ENCODE peak calls at places on chromosome 20, in four cellular contexts. H is lower leg skin; M is hepatocyte; K is CD8-positive, alpha-beta T cell. J is an unnamed sample.

GRCh38 chr20:6916938-6917337 is 149.5 kb downstream of the BMP2 start:
- DNase-seq in K (no peak), M (no peak), H (no peak), J (no peak)

GRCh38 chr20:57667924-57668782 is 41.7 kb downstream of the PMEPA1 start:
- DNase-seq in K (no peak), M (no peak), H (no peak), J (no peak)

GRCh38 chr20:40414843-40415615 is 274.0 kb downstream of the MAFB start:
- DNase-seq in H (no peak), K (no peak), M (no peak), J (no peak)

GRCh38 chr20:24118781-24119175 is 130.2 kb upstream of the GGTLC1 start:
- DNase-seq in H (peak), M (no peak), K (no peak), J (no peak)

GRCh38 chr20:50467618-50468373 is 42.4 kb upstream of the PTPN1 start:
- DNase-seq in H (no peak), M (no peak), K (no peak), J (no peak)

GRCh38 chr20:59958123-59958522 is at the start of gene CDH26:
- DNase-seq in H (no peak), M (no peak), K (no peak), J (no peak)

GRCh38 chr20:25308083-25308491 is 60.2 kb downstream of the PYGB start:
- DNase-seq in M (no peak), K (no peak), H (no peak), J (no peak)

GRCh38 chr20:50343490-50344179 is 153.0 kb downstream of the CEBPB start:
- DNase-seq in K (no peak), M (no peak), H (peak), J (no peak)

GRCh38 chr20:15682690-15683089 is 890.6 kb downstream of the KIF16B start:
- DNase-seq in K (no peak), H (no peak), M (no peak), J (no peak)

GRCh38 chr20:50037123-50037522 is 54.3 kb downstream of the SNAI1 start:
- DNase-seq in K (no peak), M (no peak), H (no peak), J (no peak)

GRCh38 chr20:59240006-59240405 is 60.4 kb upstream of the EDN3 start:
- DNase-seq in M (no peak), H (no peak), K (no peak), J (no peak)

GRCh38 chr20:38875170-38875993 is 50.8 kb upstream of the FAM83D start:
- DNase-seq in K (peak), H (no peak), M (no peak), J (no peak)

GRCh38 chr20:59583428-59584277 is 20.7 kb upstream of the PHACTR3 start:
- DNase-seq in M (no peak), K (no peak), H (no peak), J (no peak)

GRCh38 chr20:16434087-16434664 is 139.1 kb downstream of the KIF16B start:
- DNase-seq in M (peak), H (no peak), K (peak), J (no peak)

GRCh38 chr20:48401359-48401758 is 426.4 kb downstream of the PREX1 start:
- DNase-seq in K (no peak), M (no peak), H (no peak), J (no peak)

GRCh38 chr20:3163099-3164042 is 3.7 kb upstream of the FASTKD5 start:
- DNase-seq in K (no peak), M (no peak), H (no peak), J (no peak)

GRCh38 chr20:17860306-17861197 is 108.0 kb downstream of the SNX5 start:
- DNase-seq in H (no peak), M (no peak), K (no peak), J (no peak)

GRCh38 chr20:53319200-53319599 is 274.4 kb downstream of the ZNF217 start:
- DNase-seq in H (no peak), M (no peak), K (no peak), J (no peak)

GRCh38 chr20:13430346-13431002 is 208.3 kb downstream of the TASP1 start:
- DNase-seq in K (no peak), H (no peak), M (peak), J (no peak)

GRCh38 chr20:33684533-33685327 is 1.5 kb downstream of the E2F1 start:
- DNase-seq in H (no peak), K (no peak), M (no peak), J (no peak)

GRCh38 chr20:14583413-14583812 is 246.0 kb upstream of the FLRT3 start:
- DNase-seq in M (no peak), H (no peak), K (no peak), J (no peak)

GRCh38 chr20:19738936-19739335 is 19.1 kb upstream of the RIN2 start:
- DNase-seq in K (no peak), M (no peak), H (no peak), J (no peak)

GRCh38 chr20:50628326-50628725 is 63.0 kb downstream of the RIPOR3 start:
- DNase-seq in K (no peak), M (no peak), H (no peak), J (no peak)

GRCh38 chr20:58659841-58660240 is 8.8 kb downstream of the STX16 start:
- DNase-seq in M (no peak), H (no peak), K (no peak), J (no peak)

GRCh38 chr20:32473231-32474008 is 111.7 kb downstream of the NOL4L start:
- DNase-seq in K (no peak), M (no peak), H (no peak), J (no peak)

GRCh38 chr20:43755851-43756250 is 29.0 kb upstream of the GTSF1L start:
- DNase-seq in M (no peak), K (no peak), H (no peak), J (no peak)

GRCh38 chr20:7758436-7758835 is 181.8 kb downstream of the HAO1 start:
- DNase-seq in K (no peak), M (no peak), H (no peak), J (no peak)

GRCh38 chr20:34871966-34872603 is 571 bp downstream of the GGT7 start:
- DNase-seq in H (no peak), M (no peak), K (no peak), J (no peak)

GRCh38 chr20:31699801-31700728 is 22.6 kb downstream of the BCL2L1 start:
- DNase-seq in H (no peak), M (no peak), K (no peak), J (no peak)

GRCh38 chr20:25212242-25212641 is 16.7 kb downstream of the ENTPD6 start:
- DNase-seq in M (no peak), K (no peak), H (no peak), J (no peak)

GRCh38 chr20:47295921-47296426 is 60.5 kb downstream of the ZMYND8 start:
- DNase-seq in K (no peak), H (no peak), M (no peak), J (no peak)

GRCh38 chr20:47298624-47299023 is 57.9 kb downstream of the ZMYND8 start:
- DNase-seq in K (no peak), H (no peak), M (no peak), J (no peak)

GRCh38 chr20:47300071-47300470 is 56.4 kb downstream of the ZMYND8 start:
- DNase-seq in M (no peak), H (no peak), K (no peak), J (no peak)

GRCh38 chr20:47297746-47298145 is 58.8 kb downstream of the ZMYND8 start:
- DNase-seq in M (no peak), K (no peak), H (no peak), J (no peak)

GRCh38 chr20:47296950-47297349 is 59.5 kb downstream of the ZMYND8 start:
- DNase-seq in M (no peak), H (no peak), K (no peak), J (no peak)
- TF ChIP-seq CTCF in M (no peak), H (no peak), K (no peak), J (peak)

DNA sequence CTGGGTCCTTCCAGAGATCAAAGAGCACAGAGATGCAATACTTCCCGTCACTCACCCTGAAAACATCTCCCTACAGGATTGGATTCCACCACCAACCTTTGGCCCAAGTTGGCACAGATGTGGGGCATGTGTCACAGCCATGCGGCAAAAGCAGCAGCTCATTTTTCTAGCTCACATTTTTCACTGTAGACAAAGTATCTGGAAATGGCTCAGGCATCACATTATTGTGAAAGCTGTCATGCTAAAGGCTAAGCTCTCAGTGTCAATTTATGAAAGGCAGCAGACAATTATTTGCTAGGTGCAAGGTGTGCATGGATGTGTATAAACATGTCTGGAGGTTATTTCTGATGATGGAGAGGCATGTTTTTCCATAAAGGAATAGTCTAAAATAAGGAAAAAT is 248.8 kb upstream of the PRND start:
- DNase-seq in H (no peak), K (no peak), M (no peak), J (no peak)
- H3K4me3 ChIP-seq in H (no peak), K (no peak), M (no peak), J (no peak)

DNA sequence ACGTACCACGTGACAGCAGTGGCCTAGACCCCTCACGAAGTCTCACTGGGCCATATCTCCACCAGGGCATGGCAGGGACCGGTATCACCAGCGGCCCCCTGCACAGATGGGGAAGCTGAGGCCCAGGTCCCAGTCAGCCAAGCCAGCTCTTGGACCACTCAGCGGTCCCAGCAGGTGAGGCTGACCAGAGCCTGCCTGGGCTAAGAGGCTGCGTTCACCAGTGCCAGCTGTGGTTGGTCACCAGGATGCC is 2.6 kb upstream of the MRGBP start:
- DNase-seq in K (no peak), H (no peak), M (no peak), J (no peak)
- TF ChIP-seq CTCF in K (no peak), H (no peak), M (no peak), J (no peak)

GRCh38 chr20:22403860-22404608 is 180.3 kb downstream of the FOXA2 start:
- DNase-seq in K (no peak), H (no peak), M (peak), J (no peak)
- H3K4me3 ChIP-seq in K (peak), H (no peak), M (peak), J (peak)

DNA sequence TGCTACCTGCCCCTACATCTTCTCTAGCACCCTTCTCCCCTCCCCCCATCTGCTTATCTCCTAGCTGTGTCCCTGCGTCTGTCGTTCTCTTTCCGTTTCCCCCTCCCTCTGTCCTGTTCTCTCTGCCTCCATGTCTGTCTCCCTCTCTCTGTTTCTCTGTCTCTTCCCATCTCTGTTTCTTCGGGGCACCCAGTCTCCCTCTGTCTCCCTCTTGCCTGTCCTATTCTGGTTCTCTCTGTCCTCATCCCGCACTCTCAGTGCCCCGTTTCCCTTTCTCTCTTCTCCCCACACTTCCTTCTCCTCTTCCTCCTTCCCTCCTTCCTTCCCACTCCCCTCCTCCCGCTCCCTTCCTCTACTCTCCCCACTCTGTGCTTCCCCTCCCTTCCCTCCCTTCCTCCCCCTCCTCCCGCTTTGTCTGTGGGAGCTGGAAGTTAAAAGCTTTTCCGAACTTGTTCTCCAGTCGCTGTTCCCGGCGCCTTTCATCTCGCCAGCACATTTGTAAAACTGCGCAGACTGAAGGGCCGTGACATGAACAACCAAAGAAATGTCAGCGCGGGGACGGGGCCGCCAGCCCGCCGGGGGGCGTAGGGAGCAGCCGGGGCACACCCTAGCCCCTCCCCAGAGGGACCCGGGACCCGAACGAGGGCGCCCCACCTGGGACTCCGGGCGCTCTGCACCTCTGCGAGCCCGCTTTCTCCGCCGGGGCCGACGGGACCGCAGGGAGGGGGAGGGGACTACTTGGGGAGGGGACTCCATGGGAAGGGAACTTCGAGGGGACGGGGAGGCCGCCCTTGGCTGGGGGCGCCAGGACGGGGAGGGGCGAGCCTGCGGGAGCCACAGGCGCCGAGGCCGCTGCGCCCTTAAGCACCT is 4.0 kb upstream of the CDH22 start:
- DNase-seq in K (no peak), H (no peak), M (peak), J (no peak)
- TF ChIP-seq CTCF in K (no peak), H (no peak), M (peak), J (no peak)

DNA sequence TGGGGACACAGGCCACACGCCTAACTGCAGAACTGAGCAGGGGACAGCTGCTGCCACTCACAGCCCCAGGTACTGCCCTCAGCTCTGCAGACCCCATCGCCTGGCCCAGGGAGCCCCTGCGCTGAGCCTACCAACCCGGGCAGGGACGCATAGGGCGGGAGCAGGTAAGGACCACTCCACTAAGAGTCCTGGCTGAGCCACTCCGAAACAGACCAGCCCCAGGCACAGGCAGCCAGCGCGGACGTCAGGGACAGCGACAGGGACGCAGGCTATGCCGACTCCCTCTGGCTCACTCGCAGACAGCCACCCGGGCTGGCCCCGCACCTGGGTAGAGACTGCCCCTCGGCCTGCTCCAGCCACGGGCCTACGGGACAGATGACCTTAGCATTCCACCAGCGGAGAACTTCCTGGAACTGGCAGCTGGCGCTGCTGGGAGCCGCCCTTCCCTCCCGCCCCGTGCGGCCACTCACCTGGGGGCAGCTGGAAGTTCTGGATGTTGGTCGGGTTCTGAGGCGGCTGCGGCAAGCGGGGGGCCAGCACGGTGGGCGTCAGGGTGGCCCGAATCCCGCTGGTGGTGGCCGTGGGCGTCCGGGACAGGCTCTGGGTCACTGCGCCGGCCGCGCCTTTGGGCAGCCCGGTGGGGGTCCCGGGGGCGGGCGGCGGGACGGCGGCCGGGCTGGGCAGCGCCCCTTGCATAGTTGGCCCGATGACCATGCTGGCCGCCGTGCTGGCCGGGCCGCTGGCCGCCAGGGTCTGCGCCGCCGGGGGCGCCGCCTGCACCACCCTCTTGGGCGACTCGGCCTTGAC is 1.5 kb downstream of the TAF4 start:
- DNase-seq in K (no peak), M (peak), H (no peak), J (no peak)
- H3K4me3 ChIP-seq in K (no peak), M (peak), H (no peak), J (peak)

DNA sequence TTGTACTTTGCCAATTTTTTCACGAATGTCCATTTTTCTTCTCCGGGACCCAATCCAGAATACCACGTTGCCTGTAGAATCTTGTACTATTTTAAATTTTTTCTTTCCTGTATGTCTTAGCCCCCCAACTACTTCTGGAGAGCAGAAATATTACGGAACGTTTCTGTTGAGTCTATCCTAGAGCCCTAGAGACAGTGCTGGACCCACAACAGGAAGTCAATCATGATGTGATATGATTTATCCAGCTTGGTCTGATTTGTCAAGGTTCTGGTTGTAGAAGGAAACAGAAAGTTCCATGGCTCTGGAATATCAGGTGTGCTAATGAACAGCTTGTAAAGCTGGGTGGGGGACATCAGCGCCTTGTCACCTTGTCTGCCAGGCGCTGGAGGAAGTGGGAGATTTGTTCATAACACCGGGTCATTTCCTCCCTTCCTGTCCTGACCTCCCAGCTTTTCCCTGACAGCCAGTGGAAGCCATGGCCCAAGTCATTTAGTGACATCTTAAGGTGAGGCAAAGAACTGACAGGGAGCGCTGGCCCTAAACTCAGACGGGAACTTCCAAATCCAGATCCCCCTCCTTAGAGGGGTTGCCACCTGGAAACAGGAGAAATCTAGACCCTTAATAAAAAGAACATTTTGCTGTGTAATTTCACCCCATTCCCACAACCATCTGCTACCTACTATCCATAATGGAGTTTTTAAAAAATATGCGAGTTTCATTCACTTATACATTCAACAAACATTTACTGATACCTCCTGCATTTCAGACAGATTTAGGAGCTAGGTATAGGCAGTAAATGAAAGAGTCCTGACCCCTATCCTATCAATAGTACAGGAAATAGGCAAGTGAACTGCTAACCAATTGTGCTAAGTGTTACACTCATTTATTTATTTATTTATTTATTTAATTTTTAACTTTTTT is 130.5 kb downstream of the ZFP64 start:
- DNase-seq in H (no peak), K (no peak), M (peak), J (no peak)
- TF ChIP-seq CTCF in H (no peak), K (no peak), M (peak), J (no peak)

DNA sequence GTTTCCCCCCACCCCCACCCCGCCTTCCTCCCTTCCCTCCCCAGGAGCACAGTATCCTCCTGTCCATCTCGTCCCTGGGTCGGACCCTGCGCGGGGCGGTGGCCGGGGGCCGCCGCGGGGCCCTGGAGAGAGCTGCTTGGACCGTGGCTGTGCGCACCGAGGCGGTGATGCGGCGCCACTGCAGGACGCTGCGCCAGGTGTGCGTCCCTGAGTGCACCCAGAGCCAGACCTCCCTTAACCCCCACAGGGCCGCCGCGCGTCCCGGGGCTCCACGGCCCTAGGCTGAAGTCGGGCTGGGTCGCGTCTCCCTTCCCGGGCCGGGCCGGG is 2.2 kb downstream of the C20orf204 start:
- DNase-seq in K (no peak), M (no peak), H (no peak), J (no peak)
- H3K4me3 ChIP-seq in K (peak), M (peak), H (no peak), J (peak)

DNA sequence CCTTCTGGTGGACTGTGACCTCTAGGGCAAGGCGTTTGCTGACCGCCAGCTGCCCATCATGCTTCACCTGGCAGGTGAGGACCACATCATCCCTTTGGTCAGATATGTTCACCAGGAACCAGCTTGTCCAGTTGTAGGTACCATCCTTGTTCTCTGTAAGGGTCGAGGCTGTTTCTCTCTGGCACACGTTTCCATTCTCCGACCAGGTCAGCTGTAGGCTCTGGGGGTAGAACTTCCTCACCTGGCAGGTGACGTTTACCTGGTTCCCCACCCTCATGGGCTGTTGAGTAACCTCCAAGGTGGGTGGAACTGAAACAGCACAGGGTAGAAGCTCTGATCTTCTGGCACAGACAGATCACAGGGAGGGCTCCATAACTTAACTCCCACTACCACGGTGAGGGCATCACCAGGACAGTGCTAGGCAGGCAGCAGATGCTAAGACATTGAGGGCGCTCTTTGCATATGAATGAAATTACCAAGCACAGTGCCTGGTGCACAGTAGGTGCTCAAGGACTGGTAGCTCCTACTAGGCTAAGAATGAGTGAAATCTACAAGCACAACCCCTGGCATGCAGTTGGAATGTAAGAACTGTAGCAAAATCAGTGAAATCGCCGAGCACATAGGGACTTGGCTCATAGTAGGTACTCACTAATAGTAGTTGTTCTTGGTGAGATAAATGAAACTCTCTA is 15.6 kb upstream of the SIRPB1 start:
- DNase-seq in M (no peak), H (no peak), K (no peak), J (no peak)
- TF ChIP-seq CTCF in M (no peak), H (no peak), K (no peak), J (no peak)

J was measured in esophagus squamous epithelium.